ENCODE peak calls at places on chromosomes 4 and X, in eight cellular contexts. P is stimulated activated CD4-positive, alpha-beta T cell treated with anti-CD3 and anti-CD28 coated beads, Interleukin-1b, Interleukin-23, amount 100 ng/mL, for 4 hours; N is brain microvascular endothelial cell; G is SK-N-DZ; Y is NCI-H460; O is astrocyte of the spinal cord; U is NCI-H1092; E is NCI-H1105 treated with DMSO at 0.1 percent for 48 hours. M is an unnamed sample.

GRCh38 chr4:101604976-101605375 is 185.6 kb upstream of the BANK1 start:
- DNase-seq in P (no peak), N (no peak), G (no peak), Y (no peak), O (peak), U (no peak), E (no peak), M (no peak)

GRCh38 chrX:48794993-48795501 is 6.8 kb upstream of the HDAC6 start:
- DNase-seq in P (no peak), N (peak), G (no peak), Y (no peak), O (peak), U (no peak), E (no peak), M (peak)

GRCh38 chr4:88728146-88728545 is 30.5 kb upstream of the NAP1L5 start:
- DNase-seq in P (no peak), N (no peak), G (no peak), Y (no peak), O (no peak), U (no peak), E (no peak), M (no peak)

GRCh38 chr4:59814402-59814801 is 1385.7 kb upstream of the ADGRL3 start:
- DNase-seq in P (no peak), N (no peak), G (peak), Y (no peak), O (no peak), U (no peak), E (no peak), M (no peak)

GRCh38 chr4:184850431-184851199 is 24.8 kb upstream of the ACSL1 start:
- DNase-seq in P (no peak), N (no peak), G (no peak), Y (no peak), O (no peak), U (no peak), E (no peak), M (no peak)

GRCh38 chr4:15239866-15240265 is 188.0 kb upstream of the C1QTNF7 start:
- DNase-seq in P (no peak), N (peak), G (no peak), Y (no peak), O (peak), U (no peak), E (no peak), M (no peak)

GRCh38 chrX:129957241-129958099 is 25.0 kb upstream of the BCORL1 start:
- DNase-seq in P (peak), N (no peak), G (peak), Y (no peak), O (peak), U (no peak), E (peak), M (peak)

GRCh38 chrX:130443883-130444282 is 42.1 kb downstream of the RBMX2 start:
- DNase-seq in P (no peak), N (no peak), G (no peak), Y (no peak), O (no peak), U (no peak), E (no peak), M (no peak)

GRCh38 chr4:3235030-3235345 is 14.0 kb upstream of the MSANTD1 start:
- DNase-seq in P (no peak), N (no peak), G (no peak), Y (no peak), O (no peak), U (no peak), E (no peak), M (no peak)

GRCh38 chr4:185412412-185412811 is 13.4 kb downstream of the UFSP2 start:
- DNase-seq in P (no peak), N (no peak), G (no peak), Y (no peak), O (no peak), U (no peak), E (no peak), M (no peak)

GRCh38 chr4:8336412-8337075 is 67.0 kb downstream of the HTRA3 start:
- DNase-seq in P (no peak), N (no peak), G (no peak), Y (no peak), O (no peak), U (no peak), E (no peak), M (peak)

GRCh38 chrX:40009462-40009851 is 88.3 kb downstream of the BCOR start:
- DNase-seq in P (no peak), N (no peak), G (peak), Y (no peak), O (no peak), U (peak), E (no peak), M (no peak)

GRCh38 chr4:3239998-3240920 is 8.7 kb upstream of the MSANTD1 start:
- DNase-seq in P (no peak), N (no peak), G (no peak), Y (no peak), O (no peak), U (peak), E (no peak), M (no peak)

GRCh38 chrX:13364230-13364629 is 44.4 kb upstream of the ATXN3L start:
- DNase-seq in P (no peak), N (no peak), G (no peak), Y (no peak), O (no peak), U (no peak), E (no peak), M (no peak)

GRCh38 chr4:112284662-112285411 is 867 bp downstream of the TIFA start:
- DNase-seq in P (no peak), N (no peak), G (no peak), Y (no peak), O (peak), U (no peak), E (no peak), M (peak)

GRCh38 chr4:151417766-151418376 is 8.9 kb downstream of the FHIP1A start:
- DNase-seq in P (no peak), N (no peak), G (no peak), Y (no peak), O (no peak), U (no peak), E (no peak), M (no peak)

GRCh38 chr4:153275380-153276276 is 68.9 kb upstream of the MND1 start:
- DNase-seq in P (no peak), N (no peak), G (no peak), Y (no peak), O (no peak), U (no peak), E (no peak), M (no peak)

GRCh38 chr4:104899863-104900262 is 246.8 kb upstream of the TET2 start:
- DNase-seq in P (no peak), N (no peak), G (no peak), Y (no peak), O (no peak), U (no peak), E (no peak), M (peak)

GRCh38 chrX:52574416-52575275 is 57.8 kb upstream of the XAGE1B start:
- DNase-seq in P (peak), N (peak), G (peak), Y (peak), O (peak), U (peak), E (peak), M (peak)

M was measured in K562.